ENCODE peak calls at places on chromosome 19, in seven cellular contexts. O is HepG2, U is vagina, X is breast epithelium, L is suprapubic skin, M is stomach, Y is prostate gland. I is an unnamed sample.

GRCh38 chr19:32373614-32374295 is 28.3 kb downstream of the ZNF507 start:
- DNase-seq in O (peak), L (no peak), U (no peak), Y (peak), X (peak), M (peak), I (no peak)

GRCh38 chr19:48480151-48480475 is 10.9 kb downstream of the CYTH2 start:
- DNase-seq in L (no peak), U (no peak), M (peak), O (no peak), X (no peak), Y (peak), I (no peak)

GRCh38 chr19:4971816-4972495 is 3.0 kb downstream of the KDM4B start:
- DNase-seq in M (no peak), L (peak), Y (no peak), X (no peak), O (no peak), U (no peak), I (no peak)

GRCh38 chr19:15443325-15443724 is 6.4 kb downstream of the WIZ start:
- DNase-seq in Y (no peak), M (no peak), U (no peak), O (no peak), L (no peak), X (no peak), I (no peak)

GRCh38 chr19:30854661-30855060 is 482.5 kb downstream of the ZNF536 start:
- DNase-seq in L (no peak), M (no peak), U (no peak), Y (no peak), O (no peak), X (no peak), I (no peak)

GRCh38 chr19:16121967-16122366 is 10.3 kb downstream of the RAB8A start:
- DNase-seq in X (no peak), M (no peak), L (no peak), Y (peak), U (no peak), O (no peak), I (no peak)

GRCh38 chr19:41925208-41926003 is 2.8 kb downstream of the ERFL start:
- DNase-seq in Y (no peak), L (no peak), U (no peak), O (no peak), M (no peak), X (no peak), I (no peak)

GRCh38 chr19:19409235-19410030 is 4.0 kb downstream of the GATAD2A start:
- DNase-seq in O (no peak), M (no peak), U (no peak), X (no peak), Y (peak), L (no peak), I (no peak)

GRCh38 chr19:13195678-13196077 is 45.5 kb downstream of the IER2 start:
- DNase-seq in U (no peak), X (no peak), L (no peak), Y (no peak), M (peak), O (peak), I (peak)

GRCh38 chr19:42436006-42436405 is 6.7 kb downstream of the CXCL17 start:
- DNase-seq in O (peak), L (no peak), Y (no peak), X (no peak), M (no peak), U (no peak), I (no peak)

GRCh38 chr19:13269348-13269747 is 119.1 kb downstream of the IER2 start:
- DNase-seq in U (no peak), M (no peak), X (no peak), L (no peak), O (no peak), Y (no peak), I (no peak)

GRCh38 chr19:13102416-13102665 is 317 bp downstream of the LYL1 start:
- DNase-seq in Y (no peak), O (no peak), X (no peak), U (no peak), L (no peak), M (no peak), I (no peak)

GRCh38 chr19:46958542-46958941 is 61.1 kb upstream of the NPAS1 start:
- DNase-seq in U (no peak), Y (no peak), L (no peak), O (peak), M (no peak), X (no peak), I (no peak)

GRCh38 chr19:58330458-58330857 is 3.7 kb downstream of the ZSCAN22 start:
- DNase-seq in L (no peak), X (no peak), U (no peak), O (no peak), Y (no peak), M (peak), I (no peak)

GRCh38 chr19:29268103-29268502 is 55.2 kb upstream of the UQCRFS1 start:
- DNase-seq in X (no peak), L (peak), M (no peak), O (no peak), U (no peak), Y (no peak), I (no peak)

GRCh38 chr19:50705422-50706019 is 14.1 kb downstream of the SHANK1 start:
- DNase-seq in X (no peak), U (no peak), Y (no peak), M (no peak), L (no peak), O (peak), I (no peak)

GRCh38 chr19:2051771-2052704 is 994 bp upstream of the MKNK2 start:
- DNase-seq in U (no peak), O (no peak), M (peak), L (peak), Y (peak), X (no peak), I (no peak)

GRCh38 chr19:38806371-38806770 is 6.4 kb downstream of the LGALS4 start:
- DNase-seq in X (no peak), M (no peak), Y (no peak), L (no peak), O (no peak), U (no peak), I (no peak)

GRCh38 chr19:10001899-10002298 is 8.4 kb downstream of the COL5A3 start:
- DNase-seq in U (no peak), L (no peak), O (peak), M (peak), X (no peak), Y (no peak), I (no peak)

GRCh38 chr19:29476528-29476927 is 49.3 kb upstream of the VSTM2B start:
- DNase-seq in M (no peak), U (peak), O (no peak), L (no peak), Y (no peak), X (no peak), I (no peak)

GRCh38 chr19:43768273-43769050 is 12.3 kb downstream of the KCNN4 start:
- DNase-seq in Y (peak), O (no peak), U (no peak), X (no peak), M (peak), L (no peak), I (no peak)

GRCh38 chr19:56174086-56174485 is 1.7 kb upstream of the GALP start:
- DNase-seq in U (no peak), X (no peak), Y (no peak), M (no peak), O (no peak), L (no peak), I (no peak)

GRCh38 chr19:56167064-56167578 is 8.7 kb upstream of the GALP start:
- DNase-seq in X (no peak), Y (no peak), U (no peak), O (no peak), L (no peak), M (no peak), I (no peak)

GRCh38 chr19:56174550-56174949 is 1.3 kb upstream of the GALP start:
- DNase-seq in X (no peak), O (no peak), L (no peak), M (no peak), Y (no peak), U (no peak), I (no peak)

GRCh38 chr19:56170261-56170660 is 5.5 kb upstream of the GALP start:
- DNase-seq in O (peak), Y (no peak), U (no peak), X (no peak), M (no peak), L (no peak), I (no peak)
- TF ChIP-seq POLR2A in O (peak), Y (no peak), U (no peak), X (no peak), M (no peak), L (no peak), I (no peak)

DNA sequence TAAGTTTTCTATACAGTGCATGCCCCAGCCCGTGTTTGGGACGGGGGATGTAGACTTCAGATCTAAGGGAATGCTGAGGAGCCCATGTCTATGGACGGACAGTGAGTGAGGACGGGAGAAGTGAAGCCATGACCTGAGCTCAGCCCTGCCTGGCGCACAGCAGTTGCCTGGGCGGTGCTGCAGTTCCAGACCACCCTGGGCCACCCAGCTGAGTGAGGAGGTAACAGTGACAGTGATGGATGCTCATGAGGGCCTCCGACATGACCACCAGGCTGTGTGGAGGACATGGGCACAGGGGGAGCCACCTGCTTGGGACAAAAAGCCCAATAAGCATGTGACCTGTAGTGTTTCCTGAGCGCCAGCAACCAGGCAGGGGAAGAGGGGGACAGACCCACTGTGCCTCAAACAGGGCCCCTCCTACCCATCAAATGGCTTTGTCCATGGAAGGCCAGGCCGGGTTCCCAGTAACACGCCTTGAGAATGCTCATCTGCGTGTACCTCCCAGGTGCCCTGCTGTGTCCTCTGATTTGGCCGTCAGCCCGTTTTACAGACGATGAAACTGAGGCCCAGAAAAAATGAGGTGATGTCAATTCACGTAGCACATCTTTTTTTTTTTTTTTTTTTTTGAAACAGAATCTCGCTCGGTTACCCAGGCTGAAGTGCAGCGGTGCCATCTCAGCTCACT is 22.6 kb downstream of the NOSIP start:
- DNase-seq in M (no peak), L (no peak), U (no peak), O (no peak), X (no peak), Y (no peak), I (no peak)
- TF ChIP-seq POLR2AphosphoS5 in M (no peak), L (no peak), U (no peak), O (no peak), X (no peak), Y (no peak), I (no peak)

DNA sequence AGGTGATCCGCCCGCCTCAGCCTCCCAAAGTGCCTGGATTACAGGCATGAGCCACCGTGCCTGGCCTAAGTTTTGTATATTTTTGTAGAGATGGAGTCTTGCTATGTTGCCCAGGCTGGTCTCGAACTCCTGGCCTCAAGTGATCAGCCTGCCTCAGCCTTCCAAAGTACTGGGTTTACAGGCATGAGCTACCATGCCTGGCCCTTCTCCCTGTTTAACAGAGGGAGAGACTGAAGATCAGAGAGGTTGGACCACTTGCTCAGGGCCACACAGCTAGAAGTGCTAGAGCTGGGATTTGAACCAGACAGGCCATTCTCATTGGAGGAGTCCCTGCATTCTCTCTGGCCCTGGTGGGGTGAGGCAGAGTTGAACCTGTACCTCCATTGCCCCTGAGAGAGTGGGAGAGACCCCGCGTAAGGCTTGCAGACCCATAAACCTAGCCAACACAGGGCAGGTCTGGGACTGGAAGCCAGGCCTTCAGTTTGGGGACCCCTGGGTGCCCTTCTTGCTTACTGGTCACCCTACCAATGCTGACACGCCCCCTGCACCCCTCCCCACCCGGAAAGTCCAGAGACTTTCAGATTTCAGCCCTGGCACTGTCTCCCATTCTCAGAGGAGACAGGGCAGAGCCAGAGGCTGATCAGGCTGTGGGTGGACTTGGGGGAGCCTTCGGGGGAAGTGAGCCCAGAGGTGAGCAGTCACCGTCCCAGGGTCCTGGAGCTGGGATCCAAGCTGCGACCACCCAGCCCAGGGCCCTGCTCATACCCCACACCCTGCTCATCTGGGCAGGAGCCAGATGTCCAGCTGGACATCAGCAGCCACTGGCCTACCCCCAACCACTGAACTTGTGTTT is 13.3 kb downstream of the TTYH1 start:
- DNase-seq in U (no peak), M (no peak), Y (no peak), X (no peak), O (no peak), L (no peak), I (peak)
- TF ChIP-seq POLR2A in U (no peak), M (no peak), Y (no peak), X (no peak), O (no peak), L (no peak), I (no peak)

GRCh38 chr19:45320997-45321775 is 1.5 kb downstream of the CKM start:
- DNase-seq in Y (no peak), O (no peak), L (no peak), X (no peak), M (no peak), U (no peak), I (no peak)
- TF ChIP-seq POLR2AphosphoS5 in Y (no peak), O (no peak), L (no peak), X (no peak), M (no peak), U (no peak), I (no peak)

GRCh38 chr19:40717325-40717879 is 490 bp downstream of the ITPKC start:
- DNase-seq in U (no peak), X (peak), L (peak), O (no peak), M (no peak), Y (peak), I (no peak)
- TF ChIP-seq POLR2A in U (no peak), X (no peak), L (no peak), O (peak), M (no peak), Y (no peak), I (no peak)

DNA sequence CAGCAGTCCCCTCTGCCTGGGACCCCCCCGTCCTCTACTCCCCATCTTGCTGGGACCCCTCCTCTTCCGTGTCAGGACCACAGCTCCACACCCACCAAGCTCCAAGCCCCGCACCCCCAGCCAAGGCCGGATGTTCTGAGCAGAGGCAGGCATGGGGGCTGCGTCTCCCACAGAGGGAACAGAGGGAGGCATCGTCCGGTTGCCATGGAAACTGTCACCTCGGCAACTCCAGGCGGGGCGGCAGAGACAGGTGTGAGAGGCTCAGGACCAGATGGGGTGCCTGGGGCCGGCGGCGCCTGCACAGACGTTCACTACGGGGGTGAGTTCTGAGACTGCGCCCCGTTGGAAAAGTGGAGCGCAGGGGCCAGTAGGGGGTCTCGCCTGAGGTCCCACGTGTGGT is 5.4 kb downstream of the RNU6-9 start:
- DNase-seq in X (no peak), L (no peak), U (no peak), M (no peak), Y (no peak), O (no peak), I (peak)
- TF ChIP-seq POLR2AphosphoS5 in X (no peak), L (no peak), U (no peak), M (no peak), Y (no peak), O (no peak), I (no peak)

DNA sequence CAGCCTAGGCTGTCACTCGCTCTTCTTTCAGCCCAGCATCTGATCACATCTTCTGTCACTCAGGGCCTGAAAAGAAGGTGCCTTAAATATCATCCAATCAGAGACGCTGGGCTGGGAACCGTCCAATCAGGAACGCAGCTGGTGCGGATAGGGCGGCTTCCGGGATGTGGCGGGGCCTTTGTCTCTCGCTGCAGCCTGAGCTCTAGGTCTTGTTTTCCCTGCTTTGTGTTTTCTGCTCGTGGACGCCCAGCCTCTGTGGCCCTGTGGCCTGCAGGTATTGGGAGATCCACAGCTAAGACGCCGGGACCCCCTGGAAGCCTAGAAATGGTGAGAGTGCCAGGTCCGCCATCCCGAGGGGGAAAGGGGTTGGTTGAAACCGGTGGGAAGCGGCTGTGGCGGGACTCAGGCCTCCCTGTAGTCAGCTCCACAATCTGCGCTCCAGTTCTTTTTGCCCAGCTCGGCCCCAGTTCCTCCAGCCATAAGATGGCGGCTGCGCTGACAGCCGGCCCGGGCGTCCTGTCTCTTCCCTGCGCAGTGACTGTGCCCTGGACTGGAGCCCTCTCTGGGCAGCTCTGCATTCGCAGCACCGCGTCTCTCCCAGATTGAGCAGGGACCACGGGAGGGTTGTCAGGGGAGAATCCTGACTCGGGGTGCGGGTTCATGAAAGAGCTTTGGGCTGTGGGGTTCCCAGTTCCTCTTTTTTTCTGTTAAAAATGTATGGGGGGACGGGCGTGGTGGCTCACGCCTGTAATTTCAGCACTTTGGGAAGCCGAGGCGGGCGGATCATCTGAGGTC is at the start of gene ZNF85:
- DNase-seq in U (peak), L (peak), O (peak), M (peak), X (peak), Y (peak), I (peak)
- TF ChIP-seq POLR2A in U (no peak), L (no peak), O (peak), M (peak), X (no peak), Y (peak), I (peak)

DNA sequence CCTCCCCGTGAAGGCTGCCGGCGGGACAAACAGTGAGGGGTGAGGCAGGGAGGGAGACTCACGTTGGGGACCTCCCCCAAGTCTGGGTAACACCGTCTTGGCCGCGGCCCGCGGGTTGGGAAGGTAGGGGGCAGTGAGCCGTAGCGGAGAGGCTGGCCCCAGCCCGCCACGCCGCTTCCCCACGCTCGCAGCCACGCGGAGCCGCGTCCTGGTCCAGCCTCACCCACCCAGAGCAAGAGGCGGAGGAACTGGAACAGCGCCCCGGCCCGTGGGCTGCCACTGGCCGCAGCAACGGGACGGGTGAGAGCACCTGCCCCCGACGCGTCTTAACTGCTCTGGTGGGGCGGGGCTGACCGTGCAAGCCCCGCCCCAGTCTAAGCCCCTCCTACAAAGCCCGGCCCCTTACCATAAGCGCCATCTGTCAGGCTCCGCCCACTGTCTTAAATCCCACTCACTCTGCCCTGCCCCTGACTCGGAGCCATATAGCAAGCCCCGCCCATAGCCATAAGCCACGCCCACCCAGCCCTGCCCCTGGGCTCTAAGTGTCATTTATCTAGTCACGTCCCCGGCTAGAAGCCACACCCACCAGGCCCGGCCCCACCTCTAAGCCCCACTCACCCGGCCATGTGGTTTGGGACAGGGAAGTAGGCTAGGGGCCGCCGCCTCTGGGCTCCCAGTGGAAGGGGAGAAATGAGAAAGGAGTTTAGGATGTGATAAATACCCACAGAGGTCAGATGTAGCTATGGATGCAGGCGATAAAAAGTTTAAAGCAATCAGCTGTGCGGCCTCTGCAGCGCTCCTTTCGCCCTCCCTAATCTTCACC is 2.1 kb upstream of the CCL25 start:
- DNase-seq in L (peak), M (peak), U (no peak), Y (peak), X (peak), O (peak), I (peak)
- TF ChIP-seq POLR2AphosphoS5 in L (no peak), M (no peak), U (no peak), Y (no peak), X (no peak), O (no peak), I (peak)